ENCODE peak calls at places on chromosomes 6 and 20, in nine cellular contexts. N is HCT116, I is astrocyte, C is fibroblast of lung, A is colonic mucosa, U is PC-3, M is neuronal stem cell, F is neural progenitor cell, X is GM23248. Q is an unnamed sample.

GRCh38 chr6:1027795-1028569 is 283.9 kb upstream of the FOXQ1 start:
- DNase-seq in F (no peak), I (no peak), M (no peak), U (no peak), C (no peak), N (no peak), X (peak; percentile 30), A (no peak), Q (peak; percentile 81)

GRCh38 chr6:95197590-95197989 is 379.7 kb upstream of the MANEA start:
- DNase-seq in A (no peak), X (no peak), F (no peak), N (no peak), I (no peak), M (no peak), C (no peak), U (no peak), Q (no peak)

GRCh38 chr6:55902796-55903195 is 27.4 kb upstream of the BMP5 start:
- DNase-seq in X (no peak), I (no peak), C (peak; percentile 30), M (no peak), A (no peak), U (no peak), F (no peak), N (no peak), Q (no peak)

GRCh38 chr6:82968708-82969107 is 96.9 kb downstream of the UBE3D start:
- DNase-seq in F (no peak), N (no peak), C (no peak), M (no peak), U (no peak), X (peak; percentile 46), A (no peak), I (no peak), Q (no peak)

GRCh38 chr6:152107973-152108372 is 300.5 kb downstream of the ESR1 start:
- DNase-seq in I (no peak), M (no peak), X (no peak), U (no peak), A (no peak), C (no peak), F (no peak), N (no peak), Q (no peak)

GRCh38 chr6:21214738-21215448 is 378.7 kb upstream of the SOX4 start:
- DNase-seq in A (no peak), M (no peak), X (no peak), C (no peak), N (no peak), U (no peak), F (no peak), I (no peak), Q (no peak)

GRCh38 chr6:148323344-148323743 is 19.3 kb upstream of the SASH1 start:
- DNase-seq in N (no peak), I (no peak), U (peak; percentile 39), C (no peak), M (no peak), F (peak; percentile 5), X (peak; percentile 89), A (no peak), Q (no peak)

GRCh38 chr6:35084041-35084491 is 57.1 kb downstream of the TCP11 start:
- DNase-seq in U (no peak), M (no peak), A (no peak), F (no peak), I (no peak), N (no peak), C (no peak), X (no peak), Q (no peak)

GRCh38 chr20:62924567-62925419 is 1.5 kb downstream of the DIDO1 start:
- DNase-seq in C (peak; percentile 55), U (peak; percentile 47), N (no peak), A (peak; percentile 56), M (no peak), X (peak; percentile 77), I (peak; percentile 42), F (no peak), Q (no peak)

GRCh38 chr6:53437557-53438202 is 88.9 kb upstream of the ELOVL5 start:
- DNase-seq in I (peak; percentile 88), F (peak; percentile 61), U (peak; percentile 90), M (peak; percentile 27), X (peak; percentile 90), A (peak; percentile 21), C (peak; percentile 89), N (peak; percentile 67), Q (peak; percentile 78)

GRCh38 chr20:57781901-57782300 is 72.1 kb upstream of the PMEPA1 start:
- DNase-seq in I (no peak), N (no peak), X (no peak), A (no peak), C (no peak), U (no peak), M (no peak), F (no peak), Q (no peak)

GRCh38 chr6:146433881-146434741 is 109.5 kb upstream of the RAB32 start:
- DNase-seq in C (peak; percentile 38), I (peak; percentile 20), A (no peak), U (no peak), N (no peak), M (no peak), F (peak; percentile 64), X (peak; percentile 51), Q (peak; percentile 36)

GRCh38 chr6:107458687-107459282 is 579 bp downstream of the PDSS2 start:
- DNase-seq in I (peak; percentile 25), X (peak; percentile 58), F (no peak), N (no peak), M (no peak), U (peak; percentile 26), A (no peak), C (peak; percentile 31), Q (peak; percentile 46)

GRCh38 chr6:135642912-135643311 is 145.4 kb upstream of the AHI1 start:
- DNase-seq in U (no peak), M (no peak), I (no peak), F (no peak), A (no peak), N (no peak), X (no peak), C (no peak), Q (no peak)

GRCh38 chr6:44662461-44663121 is 275.1 kb downstream of the CDC5L start:
- DNase-seq in M (peak; percentile 85), N (no peak), U (no peak), X (no peak), F (peak; percentile 93), I (peak; percentile 97), A (no peak), C (peak; percentile 98), Q (peak; percentile 95)

GRCh38 chr6:55943329-55943728 is 67.9 kb upstream of the BMP5 start:
- DNase-seq in A (no peak), M (no peak), U (no peak), C (peak; percentile 72), F (no peak), I (peak; percentile 62), X (peak; percentile 77), N (no peak), Q (no peak)

DNA sequence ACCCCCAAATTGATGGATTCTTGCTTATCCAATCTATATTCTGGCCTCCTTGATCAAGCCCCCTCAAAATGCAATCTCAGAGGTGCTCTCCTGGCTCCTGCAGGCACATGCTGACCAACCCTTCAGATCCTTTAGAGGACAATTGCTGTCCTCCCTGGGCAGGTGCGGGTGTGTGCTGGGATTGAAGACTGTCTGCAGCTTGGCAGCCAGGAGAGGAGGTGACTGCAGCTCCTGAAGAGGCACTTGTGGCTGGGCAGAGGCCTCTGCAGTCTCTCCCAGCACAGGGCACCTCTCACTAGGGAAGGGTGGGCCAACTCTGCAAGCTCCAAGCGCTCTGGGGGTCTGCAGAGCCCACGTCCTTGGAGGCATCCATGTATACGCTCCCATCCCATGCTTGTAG is 28.5 kb downstream of the SUMO4 start:
- DNase-seq in A (no peak), I (no peak), M (no peak), C (no peak), U (no peak), X (no peak), F (no peak), N (no peak), Q (no peak)
- H3K9ac ChIP-seq in A (no peak overlapping the region), I (no peak overlapping the region), M (no peak overlapping the region), C (no peak overlapping the region), U (no peak overlapping the region), X (no peak overlapping the region), F (no peak overlapping the region), N (no peak overlapping the region), Q (no peak overlapping the region)

GRCh38 chr20:54475334-54476287 is at the start of gene DOK5:
- DNase-seq in N (no peak), X (peak; percentile 71), I (peak; percentile 52), U (no peak), M (no peak), A (no peak), C (peak; percentile 72), F (peak; percentile 74), Q (peak; percentile 71)
- H3K9ac ChIP-seq in N (no peak within 1 kb of the TSS), X (peak within 1 kb of the TSS; percentile 69), I (peak within 1 kb of the TSS; percentile 83), U (no peak within 1 kb of the TSS), M (peak within 1 kb of the TSS; percentile 75), A (no peak within 1 kb of the TSS), C (peak within 1 kb of the TSS; percentile 48), F (no peak within 1 kb of the TSS), Q (peak within 1 kb of the TSS; percentile 39)

DNA sequence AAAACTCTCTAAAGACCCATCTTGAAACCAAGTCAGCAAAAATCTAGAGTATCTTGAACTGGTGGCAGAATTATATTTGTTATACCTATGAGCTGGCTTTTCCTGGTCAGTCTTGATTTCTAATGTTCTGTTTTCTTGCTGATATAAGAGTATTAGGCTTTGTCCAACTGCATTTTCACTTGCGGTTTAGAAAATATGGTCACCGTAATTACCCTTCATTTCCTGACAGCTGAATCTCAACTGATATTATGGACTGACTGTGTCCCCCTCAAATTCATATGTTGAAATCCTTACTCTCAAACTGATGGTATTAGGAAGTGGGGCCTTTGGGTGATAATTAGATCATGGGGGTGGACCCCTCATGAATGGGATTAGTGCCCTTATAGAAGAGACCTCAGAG is 72.1 kb downstream of the TXLNB start:
- DNase-seq in X (no peak), N (no peak), U (no peak), A (no peak), C (no peak), M (no peak), F (no peak), I (no peak), Q (no peak)
- H3K9ac ChIP-seq in X (peak overlapping the region; percentile 5), N (no peak overlapping the region), U (no peak overlapping the region), A (no peak overlapping the region), C (no peak overlapping the region), M (no peak overlapping the region), F (no peak overlapping the region), I (peak overlapping the region; percentile 37), Q (no peak overlapping the region)

DNA sequence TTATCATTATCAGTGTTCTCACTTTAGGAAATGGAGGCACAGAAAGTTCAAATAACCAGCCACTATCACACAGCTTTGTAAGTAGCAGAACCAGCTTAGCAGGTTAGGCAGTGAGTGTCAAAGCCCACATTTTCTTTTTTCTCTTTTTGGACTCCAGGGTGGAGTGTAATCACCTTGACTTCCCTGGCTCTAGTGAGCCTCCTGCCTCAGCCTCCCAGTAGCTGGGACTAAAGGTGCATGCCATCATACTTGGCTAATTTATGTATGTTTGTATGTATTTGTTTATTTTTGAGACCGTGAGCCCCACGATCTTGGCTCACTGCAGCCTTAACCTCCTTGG is 7.8 kb upstream of the NCOA3 start:
- DNase-seq in C (no peak), I (no peak), M (no peak), X (no peak), F (no peak), U (peak; percentile 77), A (peak; percentile 61), N (no peak), Q (peak; percentile 23)
- H3K9ac ChIP-seq in C (no peak overlapping the region), I (no peak overlapping the region), M (no peak overlapping the region), X (no peak overlapping the region), F (no peak overlapping the region), U (no peak overlapping the region), A (peak overlapping the region; percentile 3), N (peak overlapping the region; percentile 31), Q (no peak overlapping the region)

GRCh38 chr20:38881806-38882440 is 44.3 kb upstream of the FAM83D start:
- DNase-seq in M (no peak), F (no peak), N (no peak), A (no peak), I (no peak), X (no peak), C (no peak), U (no peak), Q (no peak)
- H3K9ac ChIP-seq in M (no peak overlapping the region), F (no peak overlapping the region), N (no peak overlapping the region), A (no peak overlapping the region), I (no peak overlapping the region), X (no peak overlapping the region), C (no peak overlapping the region), U (no peak overlapping the region), Q (no peak overlapping the region)

Q was measured in mesendoderm.